ENCODE peak calls at places on chromosome 18, in five cellular contexts. T is HepG2, V is heart left ventricle, Z is pancreas, N is cardiac muscle cell. E is an unnamed sample.

GRCh38 chr18:23391156-23391555 is 61.9 kb upstream of the RIOK3 start:
- DNase-seq in T (no peak), V (no peak), Z (no peak), N (no peak), E (no peak)

GRCh38 chr18:712401-713134 is at the start of gene ENOSF1:
- DNase-seq in T (peak), V (peak), Z (peak), N (peak), E (peak)

GRCh38 chr18:68721681-68722583 is 7.0 kb upstream of the TMX3 start:
- DNase-seq in T (no peak), V (no peak), Z (no peak), N (peak), E (no peak)

GRCh38 chr18:75220786-75221355 is 10.3 kb downstream of the TSHZ1 start:
- DNase-seq in T (no peak), V (no peak), Z (no peak), N (no peak), E (no peak)

GRCh38 chr18:40841473-40841872 is 1113.6 kb upstream of the PIK3C3 start:
- DNase-seq in T (no peak), V (no peak), Z (no peak), N (peak), E (no peak)

GRCh38 chr18:26710460-26711096 is 154.9 kb downstream of the AQP4 start:
- DNase-seq in T (no peak), V (no peak), Z (no peak), N (peak), E (no peak)

GRCh38 chr18:23220355-23220754 is 85.1 kb downstream of the CABLES1 start:
- DNase-seq in T (no peak), V (no peak), Z (no peak), N (no peak), E (no peak)

GRCh38 chr18:46220116-46220515 is 115.9 kb downstream of the HAUS1 start:
- DNase-seq in T (no peak), V (no peak), Z (no peak), N (peak), E (no peak)

GRCh38 chr18:69935319-69936190 is 12.1 kb downstream of the CD226 start:
- DNase-seq in T (peak), V (no peak), Z (no peak), N (no peak), E (no peak)

DNA sequence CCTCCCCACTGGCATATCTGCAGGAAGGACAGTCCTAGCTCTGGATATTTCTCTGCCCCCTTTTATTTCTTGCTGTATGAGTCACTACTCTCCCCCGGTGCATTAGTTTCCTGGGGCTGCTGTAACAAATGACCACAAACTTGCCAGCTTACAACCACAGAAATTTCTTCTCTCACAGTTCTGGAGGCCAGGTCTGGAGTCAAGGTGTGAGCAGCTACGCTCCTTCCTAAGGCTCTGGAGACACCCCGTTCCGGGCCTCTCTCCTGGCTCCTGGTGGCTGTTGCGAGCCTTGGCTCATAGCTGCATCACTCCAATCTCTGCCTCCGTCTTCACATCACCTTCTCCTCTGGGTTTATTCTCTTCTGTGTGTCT is 34.1 kb downstream of the PTPRM start:
- DNase-seq in T (no peak), V (no peak), Z (no peak), N (peak), E (no peak)
- TF ChIP-seq CTCF in T (no peak), V (peak), Z (no peak), N (peak), E (no peak)

GRCh38 chr18:21111351-21112139 is at the start of gene ROCK1:
- DNase-seq in T (peak), V (peak), Z (peak), N (peak), E (peak)
- TF ChIP-seq CTCF in T (no peak), V (no peak), Z (no peak), N (no peak), E (no peak)

DNA sequence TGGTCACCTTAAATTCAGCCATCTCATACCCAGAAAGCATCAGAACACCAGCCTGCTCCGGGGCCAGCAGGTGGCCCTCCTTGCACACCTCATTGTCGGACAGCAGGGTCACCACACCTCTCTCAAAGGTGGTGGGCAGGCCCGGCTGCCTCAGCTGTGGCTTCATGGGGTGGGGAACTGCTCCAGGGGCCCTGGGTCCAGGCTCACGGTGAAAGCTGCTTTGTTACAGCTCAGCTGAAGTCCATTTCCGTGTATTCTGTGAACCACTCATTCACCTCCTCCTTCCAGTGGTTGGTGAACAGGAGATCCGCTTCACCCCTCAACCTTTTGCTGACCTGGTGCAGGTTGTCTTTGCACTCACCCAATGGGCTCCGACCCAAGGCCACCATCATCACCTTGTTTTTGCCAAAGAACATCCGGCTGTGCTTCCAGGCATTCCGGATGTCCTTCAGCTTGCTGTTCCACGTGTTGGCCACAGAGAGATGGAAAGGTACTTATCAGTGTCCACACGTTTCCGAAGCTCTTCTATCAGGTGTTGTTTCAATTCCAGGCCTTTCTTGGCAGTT is 78.6 kb upstream of the LDLRAD4 start:
- DNase-seq in T (peak), V (no peak), Z (no peak), N (no peak), E (no peak)
- TF ChIP-seq CTCF in T (peak), V (no peak), Z (no peak), N (no peak), E (no peak)

GRCh38 chr18:33020877-33021276 is 248.1 kb upstream of the KLHL14 start:
- DNase-seq in T (no peak), V (no peak), Z (no peak), N (no peak), E (no peak)

DNA sequence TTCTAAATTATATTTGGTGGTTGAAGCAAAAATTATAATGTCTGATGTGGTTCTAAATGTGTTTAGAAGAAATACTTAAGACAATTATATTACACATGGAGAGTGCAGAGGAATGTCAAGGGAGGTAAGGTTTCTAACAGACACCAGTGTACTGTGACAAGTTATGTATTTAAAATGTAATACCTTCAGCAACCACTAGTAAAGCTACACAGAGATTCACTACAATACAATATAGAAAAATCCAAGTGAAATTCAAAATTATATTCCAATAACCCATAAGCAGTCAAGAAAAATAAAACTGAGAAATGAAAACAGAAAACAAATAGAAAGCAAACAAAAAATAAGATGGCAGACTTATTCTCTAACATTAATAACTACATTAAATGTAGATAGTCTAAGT is 249.5 kb upstream of the KLHL14 start:
- DNase-seq in T (no peak), V (no peak), Z (no peak), N (no peak), E (no peak)
- TF ChIP-seq CTCF in T (no peak), V (peak), Z (no peak), N (no peak), E (peak)

GRCh38 chr18:48796491-48797205 is 154.1 kb downstream of the SMAD7 start:
- DNase-seq in T (no peak), V (peak), Z (no peak), N (no peak), E (no peak)

GRCh38 chr18:48798334-48799197 is 152.2 kb downstream of the SMAD7 start:
- DNase-seq in T (no peak), V (peak), Z (peak), N (no peak), E (no peak)

GRCh38 chr18:48795696-48796095 is 155.1 kb downstream of the SMAD7 start:
- DNase-seq in T (no peak), V (peak), Z (no peak), N (no peak), E (no peak)

GRCh38 chr18:48799724-48800315 is 150.9 kb downstream of the SMAD7 start:
- DNase-seq in T (no peak), V (peak), Z (peak), N (no peak), E (no peak)

DNA sequence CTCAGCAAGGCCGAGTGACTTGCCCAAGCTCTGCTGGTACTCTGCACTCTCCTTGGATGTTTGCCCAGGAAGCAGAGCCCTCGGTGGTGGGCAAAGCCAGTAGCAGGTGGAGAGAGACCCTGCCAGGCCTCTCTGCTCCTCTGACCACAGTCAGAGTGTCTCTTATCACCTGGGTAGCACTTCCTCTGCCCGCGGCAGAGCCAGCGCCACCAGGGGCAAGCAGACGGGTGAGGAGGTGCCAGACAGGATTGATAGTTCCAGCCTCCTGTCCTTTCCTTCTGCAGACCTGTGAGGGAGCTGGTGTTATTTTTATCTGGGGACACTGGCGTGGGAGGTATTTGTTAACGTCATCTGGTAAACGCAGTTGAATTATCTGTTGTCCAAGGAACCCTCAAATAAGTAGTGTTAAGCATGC is 152.9 kb downstream of the SMAD7 start:
- DNase-seq in T (no peak), V (peak), Z (no peak), N (no peak), E (no peak)
- TF ChIP-seq CTCF in T (no peak), V (no peak), Z (no peak), N (no peak), E (no peak)

GRCh38 chr18:57110295-57110694 is 36.6 kb upstream of the BOD1L2 start:
- DNase-seq in T (no peak), V (no peak), Z (no peak), N (no peak), E (no peak)
- TF ChIP-seq CTCF in T (no peak), V (no peak), Z (no peak), N (no peak), E (no peak)

DNA sequence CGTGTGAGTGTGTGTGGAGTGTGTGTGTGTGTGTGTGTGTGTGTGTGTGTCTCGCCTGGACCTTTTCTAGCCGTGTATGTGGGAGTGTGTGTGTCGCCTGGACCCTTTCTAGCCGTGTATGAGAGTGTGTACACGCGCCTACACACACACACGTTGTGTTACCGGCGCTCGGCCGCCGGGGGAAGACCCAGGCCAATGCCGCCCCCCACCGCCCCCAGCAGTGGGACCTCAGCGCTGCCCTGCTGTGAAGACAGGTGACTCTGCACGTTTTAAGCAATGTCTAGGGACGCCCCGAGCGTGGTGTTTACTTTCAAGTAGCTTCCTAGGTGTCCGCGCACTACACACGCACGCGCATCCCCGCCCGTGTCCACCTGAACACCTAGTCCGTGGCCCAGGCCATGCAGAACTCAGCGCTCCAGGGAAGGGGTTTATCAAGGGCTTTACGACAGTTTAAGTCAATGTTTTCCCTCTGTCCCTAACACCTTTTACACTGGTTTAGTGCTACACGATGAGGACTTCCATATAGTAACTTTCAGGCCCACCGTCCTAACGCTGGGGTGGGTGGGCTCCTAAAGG is 1.2 kb upstream of the BCL2 start:
- DNase-seq in T (peak), V (peak), Z (peak), N (peak), E (peak)
- TF ChIP-seq CTCF in T (no peak), V (no peak), Z (no peak), N (no peak), E (peak)

GRCh38 chr18:59127047-59127446 is 12.6 kb upstream of the SEC11C start:
- DNase-seq in T (no peak), V (no peak), Z (no peak), N (no peak), E (no peak)
- TF ChIP-seq CTCF in T (peak), V (no peak), Z (no peak), N (no peak), E (no peak)

DNA sequence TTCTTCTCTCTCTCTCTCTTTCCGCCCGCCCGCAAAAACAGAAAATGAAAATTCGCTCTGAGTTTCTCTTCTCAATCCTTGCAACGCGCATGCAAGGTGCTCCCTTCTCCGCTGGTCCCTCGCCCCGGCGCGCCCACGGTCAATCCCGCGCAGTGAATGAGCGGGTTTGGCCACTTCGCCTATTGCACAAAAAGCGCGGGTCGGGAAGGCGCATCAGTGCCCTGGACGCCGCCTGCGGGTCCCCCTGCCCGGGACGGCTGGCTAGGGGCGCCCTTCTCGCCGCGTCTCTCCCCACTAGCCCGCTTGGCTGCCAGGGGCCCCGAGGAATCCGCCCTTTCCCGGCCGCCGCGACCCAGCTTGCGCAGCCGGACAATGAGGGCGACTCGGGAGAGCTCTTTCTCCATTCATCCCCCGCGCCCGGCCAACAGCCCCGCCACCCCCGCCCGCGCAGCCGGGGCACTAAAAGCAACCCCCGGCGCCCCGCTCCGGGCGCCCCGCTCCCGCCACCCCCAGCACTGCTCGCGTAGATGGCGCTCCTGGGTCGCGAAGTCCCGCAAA is 686 bp downstream of the LAMA1 start:
- DNase-seq in T (no peak), V (no peak), Z (no peak), N (peak), E (peak)
- TF ChIP-seq CTCF in T (no peak), V (no peak), Z (no peak), N (no peak), E (no peak)